ENCODE peak calls at places on chromosome X, in eight cellular contexts. F, D, V, T, Z, X, M and G are unnamed samples.
A peak's percentile ranks its signal among the peaks of the same experiment; 100 is the strongest.

GRCh38 chrX:1595711-1596060 is 4.3 kb downstream of the AKAP17A start:
- DNase-seq in F (no peak), D (no peak), V (no peak), T (no peak), Z (no peak), X (no peak), M (no peak), G (no peak)

GRCh38 chrX:151725338-151725614 is 9.3 kb upstream of the CNGA2 start:
- DNase-seq in F (no peak), D (no peak), V (no peak), T (no peak), Z (no peak), X (no peak), M (no peak), G (no peak)

GRCh38 chrX:32873786-32874185 is 337.6 kb downstream of the DMD start:
- DNase-seq in F (no peak), D (no peak), V (no peak), T (no peak), Z (no peak), X (no peak), M (no peak), G (no peak)

GRCh38 chrX:11423362-11423818 is 130.2 kb downstream of the AMELX start:
- DNase-seq in F (peak; percentile 62), D (no peak), V (peak; percentile 2), T (no peak), Z (no peak), X (peak; percentile 25), M (no peak), G (no peak)

GRCh38 chrX:19541931-19542330 is 26.6 kb upstream of the MAP3K15 start:
- DNase-seq in F (no peak), D (no peak), V (no peak), T (no peak), Z (no peak), X (no peak), M (no peak), G (no peak)

GRCh38 chrX:323721-324628 is 5.4 kb upstream of the GTPBP6 start:
- DNase-seq in F (peak; percentile 13), D (no peak), V (no peak), T (no peak), Z (no peak), X (no peak), M (no peak), G (no peak)

GRCh38 chrX:51332188-51332942 is at the start of gene NUDT10:
- DNase-seq in F (no peak), D (no peak), V (no peak), T (peak; percentile 28), Z (peak; percentile 68), X (peak; percentile 24), M (peak; percentile 24), G (peak; percentile 19)

GRCh38 chrX:96621811-96622210 is 62.8 kb upstream of the DIAPH2 start:
- DNase-seq in F (no peak), D (no peak), V (no peak), T (no peak), Z (no peak), X (no peak), M (no peak), G (no peak)

GRCh38 chrX:2427737-2428136 is 73.0 kb downstream of the DHRSX start:
- DNase-seq in F (no peak), D (no peak), V (no peak), T (no peak), Z (no peak), X (no peak), M (no peak), G (no peak)

GRCh38 chrX:43718956-43719355 is 62.9 kb downstream of the MAOA start:
- DNase-seq in F (no peak), D (no peak), V (no peak), T (no peak), Z (no peak), X (no peak), M (no peak), G (no peak)

GRCh38 chrX:51459125-51459524 is 37.3 kb downstream of the NUDT11 start:
- DNase-seq in F (no peak), D (no peak), V (peak; percentile 24), T (no peak), Z (no peak), X (peak; percentile 21), M (peak; percentile 28), G (no peak)

GRCh38 chrX:125826774-125827451 is 339.2 kb downstream of the DCAF12L2 start:
- DNase-seq in F (no peak), D (no peak), V (no peak), T (no peak), Z (no peak), X (no peak), M (no peak), G (no peak)

GRCh38 chrX:36431819-36432218 is 512.3 kb downstream of the CFAP47 start:
- DNase-seq in F (peak; percentile 60), D (no peak), V (no peak), T (peak; percentile 6), Z (no peak), X (no peak), M (no peak), G (no peak)

GRCh38 chrX:76850851-76851250 is 423.3 kb downstream of the MAGEE1 start:
- DNase-seq in F (no peak), D (no peak), V (no peak), T (no peak), Z (no peak), X (no peak), M (no peak), G (no peak)

GRCh38 chrX:24369816-24370215 is 9.4 kb downstream of the SUPT20HL1 start:
- DNase-seq in F (no peak), D (no peak), V (no peak), T (no peak), Z (no peak), X (no peak), M (no peak), G (no peak)